ENCODE peak calls at places on chromosomes 12 and 14, in nine cellular contexts. Q is adipocyte, E is stomach, L is kidney epithelial cell, Z is HFF-Myc, F is heart right ventricle, S is heart left ventricle, V is OCI-LY7, P is cardiac muscle cell. J is an unnamed sample.
A peak's percentile ranks its signal among the peaks of the same experiment; 100 is the strongest.

GRCh38 chr12:31868980-31869379 is 90.2 kb upstream of the RESF1 start:
- DNase-seq in Q (peak; percentile 9), E (peak; percentile 52), L (no peak), Z (peak; percentile 41), F (peak; percentile 36), S (peak; percentile 61), V (no peak), P (peak; percentile 86), J (peak; percentile 88)

GRCh38 chr12:64687816-64688599 is 71.2 kb downstream of the GNS start:
- DNase-seq in Q (no peak), E (peak; percentile 55), L (no peak), Z (peak; percentile 90), F (no peak), S (no peak), V (no peak), P (no peak), J (no peak)

GRCh38 chr14:64806202-64806861 is 73.4 kb downstream of the SPTB start:
- DNase-seq in Q (peak; percentile 68), E (peak; percentile 30), L (peak; percentile 81), Z (no peak), F (no peak), S (no peak), V (no peak), P (peak; percentile 16), J (peak; percentile 54)

GRCh38 chr14:51168220-51168613 is 71.8 kb upstream of the TMX1 start:
- DNase-seq in Q (no peak), E (no peak), L (no peak), Z (no peak), F (no peak), S (no peak), V (no peak), P (no peak), J (no peak)

GRCh38 chr12:26939192-26939832 is 1.0 kb downstream of the FGFR1OP2 start:
- DNase-seq in Q (peak; percentile 38), E (no peak), L (no peak), Z (no peak), F (no peak), S (no peak), V (peak; percentile 66), P (no peak), J (no peak)

GRCh38 chr14:65461730-65462129 is 49.2 kb downstream of the FUT8 start:
- DNase-seq in Q (peak; percentile 23), E (no peak), L (no peak), Z (no peak), F (no peak), S (no peak), V (peak; percentile 25), P (peak; percentile 43), J (no peak)

GRCh38 chr12:52494518-52494917 is 1.5 kb upstream of the KRT6A start:
- DNase-seq in Q (peak; percentile 42), E (no peak), L (no peak), Z (no peak), F (no peak), S (no peak), V (no peak), P (peak; percentile 94), J (peak; percentile 56)

GRCh38 chr14:99574099-99574880 is 29.7 kb downstream of the CCDC85C start:
- DNase-seq in Q (peak; percentile 70), E (peak; percentile 72), L (peak; percentile 62), Z (no peak), F (peak; percentile 47), S (peak; percentile 61), V (no peak), P (peak; percentile 92), J (peak; percentile 85)

GRCh38 chr12:51229116-51229515 is 9.5 kb upstream of the DAZAP2 start:
- DNase-seq in Q (no peak), E (no peak), L (no peak), Z (no peak), F (no peak), S (no peak), V (no peak), P (no peak), J (no peak)

GRCh38 chr12:130044991-130045621 is 117.2 kb upstream of the FZD10 start:
- DNase-seq in Q (peak; percentile 0), E (no peak), L (no peak), Z (no peak), F (no peak), S (no peak), V (no peak), P (no peak), J (no peak)

DNA sequence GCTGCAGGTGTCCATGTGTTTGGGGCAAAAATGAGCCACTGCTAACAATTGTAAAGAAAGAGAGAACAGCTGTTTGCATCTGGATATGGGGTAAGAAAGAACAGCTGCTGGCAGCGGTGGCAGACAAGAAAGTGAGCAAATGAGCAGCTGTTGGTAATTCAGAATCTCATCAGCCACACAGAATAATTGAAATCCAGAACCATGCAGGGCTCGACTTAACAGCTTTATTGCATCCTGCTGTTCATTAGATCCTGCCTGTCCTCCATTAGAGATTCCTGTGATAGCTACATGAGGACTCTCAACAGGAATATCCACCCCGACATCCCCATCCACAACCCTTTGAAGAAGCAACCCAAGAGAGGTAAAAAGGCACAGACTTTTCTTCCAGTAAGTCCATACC is 62.5 kb upstream of the TSPAN8 start:
- DNase-seq in Q (no peak), E (no peak), L (no peak), Z (no peak), F (no peak), S (no peak), V (no peak), P (no peak), J (no peak)
- H3K4me3 ChIP-seq in Q (no peak overlapping the region), E (no peak overlapping the region), L (no peak overlapping the region), Z (no peak overlapping the region), F (no peak overlapping the region), S (no peak overlapping the region), V (no peak overlapping the region), P (no peak overlapping the region), J (no peak overlapping the region)

DNA sequence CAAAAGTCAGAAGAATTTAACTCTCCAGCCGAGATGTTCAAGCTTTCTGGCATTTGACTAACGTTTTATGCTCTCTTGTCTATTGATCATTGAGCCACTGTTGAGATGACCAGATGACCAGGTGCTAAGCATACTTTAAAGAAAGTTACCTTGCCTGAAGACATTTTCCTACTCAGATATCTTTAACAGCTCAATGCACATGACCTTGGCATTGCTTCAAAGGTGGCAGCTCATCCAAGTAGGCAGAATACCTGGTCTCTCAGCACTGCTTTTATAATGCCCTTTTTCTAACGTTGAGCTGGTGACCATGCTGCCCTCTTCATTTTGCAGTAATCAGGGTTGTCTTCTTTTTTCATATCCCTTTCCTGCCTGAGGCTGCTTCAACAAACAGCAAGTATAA is 358.1 kb downstream of the RAD51B start:
- DNase-seq in Q (no peak), E (no peak), L (no peak), Z (no peak), F (no peak), S (no peak), V (no peak), P (no peak), J (peak; percentile 22)
- H3K4me3 ChIP-seq in Q (no peak overlapping the region), E (no peak overlapping the region), L (no peak overlapping the region), Z (no peak overlapping the region), F (no peak overlapping the region), S (no peak overlapping the region), V (no peak overlapping the region), P (no peak overlapping the region), J (no peak overlapping the region)

GRCh38 chr12:132276720-132277373 is 52.5 kb downstream of the GALNT9 start:
- DNase-seq in Q (peak; percentile 19), E (no peak), L (no peak), Z (no peak), F (no peak), S (no peak), V (no peak), P (no peak), J (no peak)
- H3K4me3 ChIP-seq in Q (no peak overlapping the region), E (no peak overlapping the region), L (no peak overlapping the region), Z (no peak overlapping the region), F (no peak overlapping the region), S (no peak overlapping the region), V (no peak overlapping the region), P (no peak overlapping the region), J (no peak overlapping the region)

DNA sequence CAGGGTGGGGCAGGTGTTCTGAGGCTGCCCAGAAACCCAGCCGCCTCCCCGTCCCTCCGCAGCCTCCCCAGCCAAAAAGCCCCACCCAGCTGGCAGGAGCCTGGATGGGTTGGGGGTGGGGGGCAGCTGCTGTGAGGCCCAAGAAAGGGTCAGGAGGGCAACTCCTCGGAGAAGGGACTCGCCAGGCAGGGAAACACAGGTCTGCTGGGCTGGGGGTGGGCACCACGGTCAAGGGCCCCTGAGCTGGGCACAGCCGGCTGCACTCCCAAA is 11.1 kb downstream of the AHNAK2 start:
- DNase-seq in Q (no peak), E (no peak), L (no peak), Z (no peak), F (no peak), S (no peak), V (no peak), P (no peak), J (no peak)
- H3K4me3 ChIP-seq in Q (peak overlapping the region; percentile 86), E (peak overlapping the region; percentile 42), L (no peak overlapping the region), Z (no peak overlapping the region), F (peak overlapping the region; percentile 49), S (no peak overlapping the region), V (no peak overlapping the region), P (no peak overlapping the region), J (no peak overlapping the region)

GRCh38 chr14:21026251-21026987 is 1.6 kb upstream of the NDRG2 start:
- DNase-seq in Q (no peak), E (no peak), L (no peak), Z (no peak), F (peak; percentile 46), S (no peak), V (no peak), P (no peak), J (no peak)
- H3K4me3 ChIP-seq in Q (no peak overlapping the region), E (peak overlapping the region; percentile 90), L (no peak overlapping the region), Z (no peak overlapping the region), F (peak overlapping the region; percentile 91), S (no peak overlapping the region), V (no peak overlapping the region), P (peak overlapping the region; percentile 65), J (no peak overlapping the region)

GRCh38 chr12:16636435-16637055 is 30.6 kb upstream of the LMO3 start:
- DNase-seq in Q (no peak), E (no peak), L (no peak), Z (no peak), F (no peak), S (no peak), V (peak; percentile 69), P (no peak), J (no peak)
- H3K4me3 ChIP-seq in Q (no peak overlapping the region), E (no peak overlapping the region), L (no peak overlapping the region), Z (no peak overlapping the region), F (no peak overlapping the region), S (no peak overlapping the region), V (peak overlapping the region; percentile 11), P (no peak overlapping the region), J (no peak overlapping the region)

J was measured in body of pancreas.